ENCODE peak calls at places on chromosomes 2 and 18, in five cellular contexts. E is hypothalamus; R is astrocyte of the spinal cord; O is CD8-positive, alpha-beta memory T cell; G is WTC11. H is an unnamed sample.

GRCh38 chr2:219446101-219446504 is 11.5 kb downstream of the SPEG start:
- DNase-seq in E (peak), R (peak), G (peak), O (no peak), H (no peak)

GRCh38 chr2:138777996-138778395 is 2.2 kb downstream of the NXPH2 start:
- DNase-seq in R (peak), O (no peak), E (no peak), G (peak), H (no peak)

GRCh38 chr2:25685030-25685429 is 11.7 kb upstream of the DTNB start:
- DNase-seq in R (no peak), G (no peak), E (no peak), O (no peak), H (no peak)

GRCh38 chr2:240588006-240588655 is 1.6 kb downstream of the CAPN10 start:
- DNase-seq in O (peak), E (no peak), R (no peak), G (no peak), H (no peak)

GRCh38 chr2:134774786-134775641 is 56.2 kb upstream of the TMEM163 start:
- DNase-seq in G (no peak), E (no peak), R (no peak), O (no peak), H (no peak)

GRCh38 chr2:194545978-194546377 is 1111.0 kb upstream of the SLC39A10 start:
- DNase-seq in E (no peak), R (peak), G (no peak), O (no peak), H (no peak)

GRCh38 chr18:31203086-31203793 is 40.6 kb upstream of the DSC1 start:
- DNase-seq in E (no peak), G (no peak), O (no peak), R (no peak), H (no peak)

GRCh38 chr2:218975060-218975777 is 9.8 kb downstream of the FEV start:
- DNase-seq in E (no peak), R (no peak), G (no peak), O (no peak), H (no peak)

GRCh38 chr18:21763846-21764646 is 23.5 kb downstream of the MIB1 start:
- DNase-seq in G (no peak), R (no peak), E (no peak), O (no peak), H (no peak)

GRCh38 chr18:11119962-11120361 is 29.4 kb downstream of the PIEZO2 start:
- DNase-seq in G (no peak), R (no peak), O (no peak), E (no peak), H (no peak)

GRCh38 chr18:41992066-41992465 is 37.0 kb downstream of the PIK3C3 start:
- DNase-seq in O (no peak), E (no peak), G (no peak), R (no peak), H (no peak)

GRCh38 chr2:24743914-24744313 is 49.3 kb downstream of the PTRHD1 start:
- DNase-seq in G (no peak), E (no peak), R (no peak), O (no peak), H (no peak)

GRCh38 chr2:7972670-7973069 is 709.2 kb upstream of the ID2 start:
- DNase-seq in O (no peak), E (no peak), R (no peak), G (peak), H (no peak)

GRCh38 chr2:232523682-232524597 is 2.0 kb upstream of the CHRND start:
- DNase-seq in O (no peak), G (peak), E (peak), R (peak), H (no peak)

GRCh38 chr18:8932866-8933265 is 169.6 kb upstream of the NDUFV2 start:
- DNase-seq in E (no peak), O (no peak), R (no peak), G (no peak), H (no peak)

GRCh38 chr2:55511508-55512124 is 7.9 kb upstream of the CFAP36 start:
- DNase-seq in G (peak), E (peak), O (no peak), R (peak), H (no peak)

GRCh38 chr2:26346454-26347053 is at the start of gene ADGRF3:
- DNase-seq in O (peak), G (peak), E (peak), R (peak), H (peak)

GRCh38 chr2:98704499-98705332 is 26.2 kb downstream of the MGAT4A start:
- DNase-seq in E (no peak), R (no peak), O (no peak), G (no peak), H (no peak)

GRCh38 chr2:54561795-54562592 is 105.9 kb downstream of the SPTBN1 start:
- DNase-seq in R (no peak), E (no peak), G (no peak), O (no peak), H (no peak)

GRCh38 chr18:74414951-74415515 is 42.1 kb downstream of the DIPK1C start:
- DNase-seq in E (no peak), G (no peak), O (no peak), R (no peak), H (no peak)

GRCh38 chr2:237540823-237541222 is 25.6 kb upstream of the PRLH start:
- DNase-seq in G (no peak), E (no peak), R (peak), O (no peak), H (no peak)

GRCh38 chr2:32532341-32532740 is 95.5 kb upstream of the TTC27 start:
- DNase-seq in E (no peak), R (no peak), G (no peak), O (no peak), H (no peak)

GRCh38 chr2:85255456-85255812 is 72.4 kb downstream of the TGOLN2 start:
- DNase-seq in O (no peak), E (no peak), G (peak), R (no peak), H (no peak)

GRCh38 chr18:55406374-55407045 is 181.5 kb downstream of the TCF4 start:
- DNase-seq in O (no peak), R (peak), G (no peak), E (peak), H (peak)

GRCh38 chr2:71821856-71822255 is 325.8 kb downstream of the CYP26B1 start:
- DNase-seq in O (no peak), G (no peak), E (no peak), R (no peak), H (no peak)

GRCh38 chr18:2994603-2995432 is 18.1 kb downstream of the LPIN2 start:
- DNase-seq in O (peak), E (no peak), R (no peak), G (peak), H (no peak)

GRCh38 chr2:143473206-143473605 is 344.0 kb downstream of the ARHGAP15 start:
- DNase-seq in G (no peak), E (no peak), R (peak), O (no peak), H (no peak)

GRCh38 chr2:223526106-223526505 is 76.1 kb downstream of the SCG2 start:
- DNase-seq in G (no peak), O (no peak), R (no peak), E (no peak), H (no peak)

GRCh38 chr2:40218679-40219078 is 233.2 kb downstream of the SLC8A1 start:
- DNase-seq in E (no peak), O (no peak), R (peak), G (no peak), H (no peak)

GRCh38 chr2:135657806-135658582 is 83.7 kb upstream of the UBXN4 start:
- DNase-seq in R (no peak), E (no peak), G (no peak), O (peak), H (no peak)